ENCODE peak calls at places on chromosomes 6 and 20, in eight cellular contexts. One of them, this sample, is unnamed.

GRCh38 chr6:114000066-114000465 is 29.1 kb upstream of the HDAC2 start:
- DNase-seq in neural crest cell: no peak
- DNase-seq in activated CD8-positive, alpha-beta memory T cell treated with anti-CD3 and anti-CD28 coated beads for 48 hours: no peak
- DNase-seq in neural progenitor cell: no peak
- DNase-seq in fibroblast of the conjunctiva: no peak
- DNase-seq in stimulated activated CD8-positive, alpha-beta memory T cell treated with anti-CD3 and anti-CD28 coated beads, Interleukin-15, amount 100 ng/mL, for 24 hours: no peak
- DNase-seq in LoVo: peak; percentile 24
- DNase-seq in NCI-H1105: no peak
- DNase-seq in this sample: no peak

GRCh38 chr6:38391909-38392614 is 247.7 kb downstream of the BTBD9 start:
- DNase-seq in neural crest cell: no peak
- DNase-seq in activated CD8-positive, alpha-beta memory T cell treated with anti-CD3 and anti-CD28 coated beads for 48 hours: no peak
- DNase-seq in neural progenitor cell: no peak
- DNase-seq in fibroblast of the conjunctiva: no peak
- DNase-seq in stimulated activated CD8-positive, alpha-beta memory T cell treated with anti-CD3 and anti-CD28 coated beads, Interleukin-15, amount 100 ng/mL, for 24 hours: no peak
- DNase-seq in LoVo: no peak
- DNase-seq in NCI-H1105: no peak
- DNase-seq in this sample: no peak

GRCh38 chr6:145898376-145898775 is 65.8 kb downstream of the SHPRH start:
- DNase-seq in neural crest cell: no peak
- DNase-seq in activated CD8-positive, alpha-beta memory T cell treated with anti-CD3 and anti-CD28 coated beads for 48 hours: no peak
- DNase-seq in neural progenitor cell: no peak
- DNase-seq in fibroblast of the conjunctiva: no peak
- DNase-seq in stimulated activated CD8-positive, alpha-beta memory T cell treated with anti-CD3 and anti-CD28 coated beads, Interleukin-15, amount 100 ng/mL, for 24 hours: no peak
- DNase-seq in LoVo: no peak
- DNase-seq in NCI-H1105: no peak
- DNase-seq in this sample: no peak

GRCh38 chr20:19935842-19936241 is 81.3 kb upstream of the NAA20 start:
- DNase-seq in neural crest cell: no peak
- DNase-seq in activated CD8-positive, alpha-beta memory T cell treated with anti-CD3 and anti-CD28 coated beads for 48 hours: no peak
- DNase-seq in neural progenitor cell: no peak
- DNase-seq in fibroblast of the conjunctiva: no peak
- DNase-seq in stimulated activated CD8-positive, alpha-beta memory T cell treated with anti-CD3 and anti-CD28 coated beads, Interleukin-15, amount 100 ng/mL, for 24 hours: no peak
- DNase-seq in LoVo: peak; percentile 19
- DNase-seq in NCI-H1105: no peak
- DNase-seq in this sample: peak; percentile 88

GRCh38 chr6:33249732-33250625 is 21.7 kb downstream of the VPS52 start:
- DNase-seq in neural crest cell: no peak
- DNase-seq in activated CD8-positive, alpha-beta memory T cell treated with anti-CD3 and anti-CD28 coated beads for 48 hours: no peak
- DNase-seq in neural progenitor cell: no peak
- DNase-seq in fibroblast of the conjunctiva: peak; percentile 54
- DNase-seq in stimulated activated CD8-positive, alpha-beta memory T cell treated with anti-CD3 and anti-CD28 coated beads, Interleukin-15, amount 100 ng/mL, for 24 hours: no peak
- DNase-seq in LoVo: no peak
- DNase-seq in NCI-H1105: no peak
- DNase-seq in this sample: no peak

GRCh38 chr6:68975064-68975463 is 340.0 kb downstream of the ADGRB3 start:
- DNase-seq in neural crest cell: peak; percentile 9
- DNase-seq in activated CD8-positive, alpha-beta memory T cell treated with anti-CD3 and anti-CD28 coated beads for 48 hours: no peak
- DNase-seq in neural progenitor cell: peak; percentile 53
- DNase-seq in fibroblast of the conjunctiva: no peak
- DNase-seq in stimulated activated CD8-positive, alpha-beta memory T cell treated with anti-CD3 and anti-CD28 coated beads, Interleukin-15, amount 100 ng/mL, for 24 hours: no peak
- DNase-seq in LoVo: no peak
- DNase-seq in NCI-H1105: no peak
- DNase-seq in this sample: no peak

GRCh38 chr6:27091661-27092315 is 155.7 kb upstream of the PRSS16 start:
- DNase-seq in neural crest cell: peak; percentile 22
- DNase-seq in activated CD8-positive, alpha-beta memory T cell treated with anti-CD3 and anti-CD28 coated beads for 48 hours: no peak
- DNase-seq in neural progenitor cell: peak; percentile 58
- DNase-seq in fibroblast of the conjunctiva: peak; percentile 74
- DNase-seq in stimulated activated CD8-positive, alpha-beta memory T cell treated with anti-CD3 and anti-CD28 coated beads, Interleukin-15, amount 100 ng/mL, for 24 hours: peak; percentile 15
- DNase-seq in LoVo: peak; percentile 67
- DNase-seq in NCI-H1105: no peak
- DNase-seq in this sample: no peak

GRCh38 chr6:22544469-22544868 is 24.9 kb upstream of the HDGFL1 start:
- DNase-seq in neural crest cell: no peak
- DNase-seq in activated CD8-positive, alpha-beta memory T cell treated with anti-CD3 and anti-CD28 coated beads for 48 hours: no peak
- DNase-seq in neural progenitor cell: no peak
- DNase-seq in fibroblast of the conjunctiva: no peak
- DNase-seq in stimulated activated CD8-positive, alpha-beta memory T cell treated with anti-CD3 and anti-CD28 coated beads, Interleukin-15, amount 100 ng/mL, for 24 hours: no peak
- DNase-seq in LoVo: no peak
- DNase-seq in NCI-H1105: no peak
- DNase-seq in this sample: no peak

GRCh38 chr6:57173056-57173885 is 1.1 kb downstream of the BAG2 start:
- DNase-seq in neural crest cell: no peak
- DNase-seq in activated CD8-positive, alpha-beta memory T cell treated with anti-CD3 and anti-CD28 coated beads for 48 hours: no peak
- DNase-seq in neural progenitor cell: peak; percentile 28
- DNase-seq in fibroblast of the conjunctiva: no peak
- DNase-seq in stimulated activated CD8-positive, alpha-beta memory T cell treated with anti-CD3 and anti-CD28 coated beads, Interleukin-15, amount 100 ng/mL, for 24 hours: no peak
- DNase-seq in LoVo: peak; percentile 16
- DNase-seq in NCI-H1105: peak; percentile 10
- DNase-seq in this sample: no peak

GRCh38 chr20:38805502-38805957 is at the start of gene PPP1R16B:
- DNase-seq in neural crest cell: peak; percentile 54
- DNase-seq in activated CD8-positive, alpha-beta memory T cell treated with anti-CD3 and anti-CD28 coated beads for 48 hours: peak; percentile 55
- DNase-seq in neural progenitor cell: peak; percentile 88
- DNase-seq in fibroblast of the conjunctiva: no peak
- DNase-seq in stimulated activated CD8-positive, alpha-beta memory T cell treated with anti-CD3 and anti-CD28 coated beads, Interleukin-15, amount 100 ng/mL, for 24 hours: peak; percentile 64
- DNase-seq in LoVo: no peak
- DNase-seq in NCI-H1105: peak; percentile 51
- DNase-seq in this sample: peak; percentile 51

GRCh38 chr20:364905-365794 is 15.4 kb upstream of the TRIB3 start:
- DNase-seq in neural crest cell: no peak
- DNase-seq in activated CD8-positive, alpha-beta memory T cell treated with anti-CD3 and anti-CD28 coated beads for 48 hours: no peak
- DNase-seq in neural progenitor cell: no peak
- DNase-seq in fibroblast of the conjunctiva: no peak
- DNase-seq in stimulated activated CD8-positive, alpha-beta memory T cell treated with anti-CD3 and anti-CD28 coated beads, Interleukin-15, amount 100 ng/mL, for 24 hours: no peak
- DNase-seq in LoVo: peak; percentile 66
- DNase-seq in NCI-H1105: no peak
- DNase-seq in this sample: no peak

GRCh38 chr6:136921521-136921935 is 573 bp upstream of the SLC35D3 start:
- DNase-seq in neural crest cell: peak; percentile 17
- DNase-seq in activated CD8-positive, alpha-beta memory T cell treated with anti-CD3 and anti-CD28 coated beads for 48 hours: no peak
- DNase-seq in neural progenitor cell: peak; percentile 60
- DNase-seq in fibroblast of the conjunctiva: no peak
- DNase-seq in stimulated activated CD8-positive, alpha-beta memory T cell treated with anti-CD3 and anti-CD28 coated beads, Interleukin-15, amount 100 ng/mL, for 24 hours: no peak
- DNase-seq in LoVo: peak; percentile 43
- DNase-seq in NCI-H1105: no peak
- DNase-seq in this sample: no peak

GRCh38 chr6:36700812-36701211 is 3.2 kb downstream of the RAB44 start:
- DNase-seq in neural crest cell: no peak
- DNase-seq in activated CD8-positive, alpha-beta memory T cell treated with anti-CD3 and anti-CD28 coated beads for 48 hours: no peak
- DNase-seq in neural progenitor cell: no peak
- DNase-seq in fibroblast of the conjunctiva: no peak
- DNase-seq in stimulated activated CD8-positive, alpha-beta memory T cell treated with anti-CD3 and anti-CD28 coated beads, Interleukin-15, amount 100 ng/mL, for 24 hours: no peak
- DNase-seq in LoVo: no peak
- DNase-seq in NCI-H1105: no peak
- DNase-seq in this sample: no peak

GRCh38 chr6:41027251-41027650 is 11.8 kb downstream of the UNC5CL start:
- DNase-seq in neural crest cell: no peak
- DNase-seq in activated CD8-positive, alpha-beta memory T cell treated with anti-CD3 and anti-CD28 coated beads for 48 hours: no peak
- DNase-seq in neural progenitor cell: no peak
- DNase-seq in fibroblast of the conjunctiva: no peak
- DNase-seq in stimulated activated CD8-positive, alpha-beta memory T cell treated with anti-CD3 and anti-CD28 coated beads, Interleukin-15, amount 100 ng/mL, for 24 hours: no peak
- DNase-seq in LoVo: no peak
- DNase-seq in NCI-H1105: no peak
- DNase-seq in this sample: no peak

GRCh38 chr6:143160439-143161220 is 99.9 kb downstream of the AIG1 start:
- DNase-seq in neural crest cell: no peak
- DNase-seq in activated CD8-positive, alpha-beta memory T cell treated with anti-CD3 and anti-CD28 coated beads for 48 hours: no peak
- DNase-seq in neural progenitor cell: no peak
- DNase-seq in fibroblast of the conjunctiva: no peak
- DNase-seq in stimulated activated CD8-positive, alpha-beta memory T cell treated with anti-CD3 and anti-CD28 coated beads, Interleukin-15, amount 100 ng/mL, for 24 hours: no peak
- DNase-seq in LoVo: no peak
- DNase-seq in NCI-H1105: no peak
- DNase-seq in this sample: no peak

GRCh38 chr6:3137057-3137777 is 18.7 kb downstream of the BPHL start:
- DNase-seq in neural crest cell: no peak
- DNase-seq in activated CD8-positive, alpha-beta memory T cell treated with anti-CD3 and anti-CD28 coated beads for 48 hours: no peak
- DNase-seq in neural progenitor cell: no peak
- DNase-seq in fibroblast of the conjunctiva: no peak
- DNase-seq in stimulated activated CD8-positive, alpha-beta memory T cell treated with anti-CD3 and anti-CD28 coated beads, Interleukin-15, amount 100 ng/mL, for 24 hours: no peak
- DNase-seq in LoVo: no peak
- DNase-seq in NCI-H1105: no peak
- DNase-seq in this sample: no peak

GRCh38 chr20:51128198-51128597 is 105.3 kb upstream of the KCNG1 start:
- DNase-seq in neural crest cell: no peak
- DNase-seq in activated CD8-positive, alpha-beta memory T cell treated with anti-CD3 and anti-CD28 coated beads for 48 hours: no peak
- DNase-seq in neural progenitor cell: no peak
- DNase-seq in fibroblast of the conjunctiva: peak; percentile 33
- DNase-seq in stimulated activated CD8-positive, alpha-beta memory T cell treated with anti-CD3 and anti-CD28 coated beads, Interleukin-15, amount 100 ng/mL, for 24 hours: no peak
- DNase-seq in LoVo: no peak
- DNase-seq in NCI-H1105: no peak
- DNase-seq in this sample: no peak

GRCh38 chr20:46709459-46710148 is at the start of gene SLC2A10:
- DNase-seq in neural crest cell: peak; percentile 65
- DNase-seq in activated CD8-positive, alpha-beta memory T cell treated with anti-CD3 and anti-CD28 coated beads for 48 hours: no peak
- DNase-seq in neural progenitor cell: peak; percentile 77
- DNase-seq in fibroblast of the conjunctiva: peak; percentile 21
- DNase-seq in stimulated activated CD8-positive, alpha-beta memory T cell treated with anti-CD3 and anti-CD28 coated beads, Interleukin-15, amount 100 ng/mL, for 24 hours: no peak
- DNase-seq in LoVo: no peak
- DNase-seq in NCI-H1105: no peak
- DNase-seq in this sample: peak; percentile 74

GRCh38 chr6:159691133-159691962 is 1.7 kb downstream of the SOD2 start:
- DNase-seq in neural crest cell: no peak
- DNase-seq in activated CD8-positive, alpha-beta memory T cell treated with anti-CD3 and anti-CD28 coated beads for 48 hours: no peak
- DNase-seq in neural progenitor cell: peak; percentile 14
- DNase-seq in fibroblast of the conjunctiva: peak; percentile 81
- DNase-seq in stimulated activated CD8-positive, alpha-beta memory T cell treated with anti-CD3 and anti-CD28 coated beads, Interleukin-15, amount 100 ng/mL, for 24 hours: no peak
- DNase-seq in LoVo: peak; percentile 72
- DNase-seq in NCI-H1105: peak; percentile 20
- DNase-seq in this sample: peak; percentile 46

GRCh38 chr20:22684763-22685443 is 100.5 kb upstream of the FOXA2 start:
- DNase-seq in neural crest cell: no peak
- DNase-seq in activated CD8-positive, alpha-beta memory T cell treated with anti-CD3 and anti-CD28 coated beads for 48 hours: no peak
- DNase-seq in neural progenitor cell: no peak
- DNase-seq in fibroblast of the conjunctiva: no peak
- DNase-seq in stimulated activated CD8-positive, alpha-beta memory T cell treated with anti-CD3 and anti-CD28 coated beads, Interleukin-15, amount 100 ng/mL, for 24 hours: no peak
- DNase-seq in LoVo: no peak
- DNase-seq in NCI-H1105: no peak
- DNase-seq in this sample: no peak

GRCh38 chr6:73854998-73855718 is 159.2 kb downstream of the CD109 start:
- DNase-seq in neural crest cell: peak; percentile 28
- DNase-seq in activated CD8-positive, alpha-beta memory T cell treated with anti-CD3 and anti-CD28 coated beads for 48 hours: no peak
- DNase-seq in neural progenitor cell: peak; percentile 75
- DNase-seq in fibroblast of the conjunctiva: peak; percentile 63
- DNase-seq in stimulated activated CD8-positive, alpha-beta memory T cell treated with anti-CD3 and anti-CD28 coated beads, Interleukin-15, amount 100 ng/mL, for 24 hours: no peak
- DNase-seq in LoVo: peak; percentile 43
- DNase-seq in NCI-H1105: peak; percentile 69
- DNase-seq in this sample: no peak

GRCh38 chr20:32333988-32334885 is 23.9 kb upstream of the ASXL1 start:
- DNase-seq in neural crest cell: no peak
- DNase-seq in activated CD8-positive, alpha-beta memory T cell treated with anti-CD3 and anti-CD28 coated beads for 48 hours: no peak
- DNase-seq in neural progenitor cell: no peak
- DNase-seq in fibroblast of the conjunctiva: no peak
- DNase-seq in stimulated activated CD8-positive, alpha-beta memory T cell treated with anti-CD3 and anti-CD28 coated beads, Interleukin-15, amount 100 ng/mL, for 24 hours: no peak
- DNase-seq in LoVo: no peak
- DNase-seq in NCI-H1105: no peak
- DNase-seq in this sample: peak; percentile 78

GRCh38 chr6:27726620-27727023 is 185.6 kb downstream of the OR2B2 start:
- DNase-seq in neural crest cell: no peak
- DNase-seq in activated CD8-positive, alpha-beta memory T cell treated with anti-CD3 and anti-CD28 coated beads for 48 hours: no peak
- DNase-seq in neural progenitor cell: no peak
- DNase-seq in fibroblast of the conjunctiva: no peak
- DNase-seq in stimulated activated CD8-positive, alpha-beta memory T cell treated with anti-CD3 and anti-CD28 coated beads, Interleukin-15, amount 100 ng/mL, for 24 hours: no peak
- DNase-seq in LoVo: no peak
- DNase-seq in NCI-H1105: no peak
- DNase-seq in this sample: no peak

This sample was measured in ureter.